ENCODE peak calls at places on chromosome 13, in five cellular contexts. C is heart left ventricle, H is left ventricle myocardium inferior, Z is astrocyte of the spinal cord, I is transverse colon. Q is an unnamed sample.

GRCh38 chr13:91058066-91058465 is 289.4 kb upstream of the MIR17HG start:
- DNase-seq in C (no peak), H (no peak), Z (peak), I (no peak), Q (no peak)

GRCh38 chr13:38661276-38661675 is 25.6 kb upstream of the FREM2 start:
- DNase-seq in C (no peak), H (no peak), Z (peak), I (no peak), Q (no peak)

GRCh38 chr13:75635621-75636338 is at the start of gene LMO7:
- DNase-seq in C (peak), H (peak), Z (peak), I (peak), Q (peak)

GRCh38 chr13:20141238-20142018 is 19.4 kb downstream of the GJA3 start:
- DNase-seq in C (peak), H (peak), Z (no peak), I (no peak), Q (no peak)

GRCh38 chr13:83940742-83941141 is 58.5 kb upstream of the SLITRK1 start:
- DNase-seq in C (no peak), H (no peak), Z (peak), I (no peak), Q (no peak)

GRCh38 chr13:100561599-100562204 is 26.9 kb downstream of the GGACT start:
- DNase-seq in C (no peak), H (no peak), Z (no peak), I (no peak), Q (no peak)

GRCh38 chr13:48575014-48575413 is 42.1 kb upstream of the RCBTB2 start:
- DNase-seq in C (no peak), H (no peak), Z (no peak), I (no peak), Q (no peak)

GRCh38 chr13:46106839-46107371 is 2.1 kb upstream of the CPB2 start:
- DNase-seq in C (no peak), H (no peak), Z (no peak), I (no peak), Q (no peak)

GRCh38 chr13:109979186-109979585 is 192.8 kb upstream of the IRS2 start:
- DNase-seq in C (no peak), H (no peak), Z (no peak), I (no peak), Q (no peak)

GRCh38 chr13:102940143-102940542 is 94.3 kb downstream of the ERCC5 start:
- DNase-seq in C (no peak), H (no peak), Z (no peak), I (no peak), Q (no peak)

GRCh38 chr13:78786399-78786879 is 127.5 kb upstream of the OBI1 start:
- DNase-seq in C (no peak), H (no peak), Z (no peak), I (no peak), Q (no peak)

GRCh38 chr13:96749825-96750224 is 244.5 kb downstream of the OXGR1 start:
- DNase-seq in C (no peak), H (no peak), Z (no peak), I (no peak), Q (no peak)

GRCh38 chr13:111953546-111954178 is 113.3 kb upstream of the SOX1 start:
- DNase-seq in C (no peak), H (no peak), Z (no peak), I (no peak), Q (no peak)

GRCh38 chr13:51559916-51560315 is 24.3 kb upstream of the WDFY2 start:
- DNase-seq in C (no peak), H (no peak), Z (no peak), I (no peak), Q (no peak)

DNA sequence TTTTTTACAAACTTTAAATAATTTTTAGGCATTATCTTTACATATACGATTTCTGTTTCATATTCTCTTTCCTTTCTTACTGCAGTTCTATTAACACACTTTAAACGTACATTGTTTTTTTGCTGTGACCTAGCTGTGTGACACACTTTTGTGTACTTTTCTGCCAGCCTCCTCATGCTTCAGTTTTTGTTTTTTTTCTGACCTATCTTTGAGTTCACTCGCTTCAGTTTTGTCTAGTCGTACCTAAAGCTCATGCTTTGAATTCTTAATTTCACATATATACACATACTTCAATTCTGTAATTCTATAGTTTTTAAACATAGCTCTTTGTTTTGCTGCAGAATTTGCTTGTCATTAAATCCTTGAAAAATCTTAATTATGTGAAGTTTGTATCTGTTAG is 150.4 kb downstream of the PDS5B start:
- DNase-seq in C (no peak), H (no peak), Z (no peak), I (no peak), Q (no peak)
- H3K4me3 ChIP-seq in C (no peak), H (peak), Z (no peak), I (peak), Q (peak)

GRCh38 chr13:113129480-113129879 is 6.9 kb downstream of the F10 start:
- DNase-seq in C (no peak), H (no peak), Z (no peak), I (no peak), Q (peak)
- H3K4me3 ChIP-seq in C (no peak), H (peak), Z (no peak), I (no peak), Q (peak)

DNA sequence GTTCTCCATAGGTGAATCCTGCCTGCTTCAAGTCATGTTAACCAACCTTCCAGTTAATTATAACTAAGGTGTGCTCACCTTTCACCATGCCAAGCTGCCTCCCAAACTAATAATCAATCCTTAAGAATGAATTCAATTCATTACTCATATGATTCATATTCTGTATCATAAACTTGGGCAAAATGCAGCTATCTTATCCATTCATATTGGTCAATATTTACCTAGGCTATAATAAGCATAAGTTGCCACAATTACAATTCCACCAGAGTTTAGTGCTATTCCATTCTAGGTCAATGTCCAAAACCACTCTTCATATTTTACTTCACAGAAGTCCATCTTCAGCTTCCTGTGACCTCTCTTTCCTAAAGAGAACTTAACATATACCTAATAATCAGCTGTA is 13.4 kb downstream of the ELF1 start:
- DNase-seq in C (no peak), H (no peak), Z (no peak), I (no peak), Q (no peak)
- H3K4me3 ChIP-seq in C (no peak), H (no peak), Z (no peak), I (no peak), Q (no peak)

DNA sequence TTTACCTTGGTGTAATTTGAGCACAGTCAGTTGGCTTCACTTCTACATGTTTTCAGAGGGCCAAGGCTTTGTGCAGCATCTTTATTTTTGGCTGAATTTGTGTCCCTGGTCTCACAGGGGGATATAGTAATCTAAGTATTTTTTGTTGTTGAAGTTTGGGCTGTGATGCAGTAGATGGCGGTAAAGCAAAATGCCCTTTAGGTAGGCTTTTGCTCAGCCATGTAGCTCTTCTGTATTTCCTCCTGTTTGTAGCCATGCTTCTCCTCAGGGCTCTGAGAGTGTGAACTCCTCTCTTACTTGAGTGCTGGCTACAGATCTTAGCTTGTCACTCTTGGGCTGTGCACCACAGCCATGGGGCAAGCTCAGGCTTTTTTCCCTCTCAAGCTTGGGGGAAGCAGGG is 328.6 kb downstream of the SLITRK5 start:
- DNase-seq in C (no peak), H (no peak), Z (no peak), I (no peak), Q (no peak)
- H3K4me3 ChIP-seq in C (no peak), H (no peak), Z (no peak), I (no peak), Q (no peak)

GRCh38 chr13:113044431-113045114 is 61.0 kb upstream of the F7 start:
- DNase-seq in C (no peak), H (no peak), Z (no peak), I (no peak), Q (peak)
- H3K4me3 ChIP-seq in C (no peak), H (no peak), Z (no peak), I (no peak), Q (peak)

Q was measured in kidney.